ENCODE peak calls at places on chromosomes 13 and 19, in six cellular contexts. Y is AG10803; H is left lung; G is glutamatergic neuron; F is Ammon's horn; B is stimulated activated CD8-positive, alpha-beta memory T cell treated with anti-CD3 and anti-CD28 coated beads, Interleukin-12 subunit alpha, Interleukin-12 subunit beta, amount 100 ng/mL, for 1 hour. C is an unnamed sample.

GRCh38 chr13:36766295-36766694 is 52.7 kb upstream of the RFXAP start:
- DNase-seq in B (no peak), F (no peak), G (no peak), Y (peak; percentile 48), H (peak; percentile 39), C (no peak)

GRCh38 chr13:68727165-68727564 is 1380.5 kb upstream of the ATXN8OS start:
- DNase-seq in Y (no peak), H (no peak), G (no peak), F (peak; percentile 59), B (no peak), C (no peak)

GRCh38 chr19:38834590-38834989 is 3.0 kb upstream of the ECH1 start:
- DNase-seq in B (no peak), F (no peak), G (no peak), H (no peak), Y (no peak), C (no peak)

GRCh38 chr19:53971608-53972007 is 8.9 kb downstream of the CACNG8 start:
- DNase-seq in F (no peak), Y (no peak), G (no peak), H (peak; percentile 40), B (no peak), C (no peak)

GRCh38 chr19:42553292-42554045 is 25.2 kb upstream of the CEACAM1 start:
- DNase-seq in H (peak; percentile 51), G (no peak), F (peak; percentile 45), B (no peak), Y (peak; percentile 90), C (no peak)

GRCh38 chr19:9913237-9914000 is 22.9 kb downstream of the OLFM2 start:
- DNase-seq in B (no peak), G (peak; percentile 47), Y (no peak), H (no peak), F (no peak), C (peak; percentile 29)

GRCh38 chr13:43787998-43788397 is 1.2 kb upstream of the ENOX1 start:
- DNase-seq in H (no peak), B (no peak), G (peak; percentile 30), Y (peak; percentile 49), F (peak; percentile 55), C (peak; percentile 27)

GRCh38 chr19:6820237-6820636 is 47.7 kb downstream of the VAV1 start:
- DNase-seq in B (no peak), Y (no peak), H (no peak), G (no peak), F (no peak), C (no peak)

GRCh38 chr19:18774107-18774506 is 17.0 kb downstream of the COMP start:
- DNase-seq in F (no peak), B (no peak), G (no peak), H (no peak), Y (no peak), C (no peak)

GRCh38 chr13:103406967-103407366 is 340.8 kb upstream of the SLC10A2 start:
- DNase-seq in G (no peak), H (no peak), B (no peak), F (no peak), Y (no peak), C (no peak)

GRCh38 chr19:873084-874019 is 13.9 kb downstream of the CFD start:
- DNase-seq in H (no peak), B (peak; percentile 56), G (peak; percentile 55), Y (peak; percentile 72), F (no peak), C (no peak)

GRCh38 chr19:13646758-13647157 is 117.6 kb upstream of the MRI1 start:
- DNase-seq in H (no peak), Y (no peak), F (no peak), G (no peak), B (no peak), C (no peak)

GRCh38 chr13:25371608-25372274 is at the start of gene ATP8A2:
- DNase-seq in Y (no peak), H (no peak), F (no peak), G (peak; percentile 65), B (no peak), C (no peak)

GRCh38 chr19:27776020-27776419 is 1436.9 kb downstream of the UQCRFS1 start:
- DNase-seq in Y (peak; percentile 40), H (no peak), B (no peak), G (no peak), F (no peak), C (no peak)

GRCh38 chr13:80010286-80010831 is 330.6 kb downstream of the SPRY2 start:
- DNase-seq in F (peak; percentile 85), H (no peak), G (no peak), B (no peak), Y (no peak), C (no peak)

GRCh38 chr13:93549326-93549855 is 322.8 kb downstream of the GPC6 start:
- DNase-seq in H (no peak), F (no peak), B (no peak), Y (no peak), G (no peak), C (no peak)

GRCh38 chr13:30006246-30006645 is 155.8 kb upstream of the UBL3 start:
- DNase-seq in H (no peak), Y (no peak), F (no peak), G (no peak), B (no peak), C (no peak)

GRCh38 chr13:102394158-102395053 is 7.4 kb downstream of the FGF14 start:
- DNase-seq in H (peak; percentile 94), B (peak; percentile 96), G (peak; percentile 97), Y (peak; percentile 73), F (peak; percentile 89), C (peak; percentile 94)

GRCh38 chr13:104043184-104043583 is 977.0 kb upstream of the SLC10A2 start:
- DNase-seq in H (no peak), Y (no peak), G (no peak), B (no peak), F (peak; percentile 7), C (no peak)

GRCh38 chr19:43525836-43526771 is 897 bp downstream of the ETHE1 start:
- DNase-seq in Y (no peak), F (no peak), G (peak; percentile 36), B (no peak), H (no peak), C (no peak)

GRCh38 chr13:66210677-66211076 is 1019.5 kb downstream of the PCDH9 start:
- DNase-seq in F (no peak), B (no peak), Y (peak; percentile 69), G (no peak), H (no peak), C (no peak)

GRCh38 chr13:30735025-30735967 is at the start of gene ALOX5AP:
- DNase-seq in G (no peak), Y (no peak), B (no peak), H (peak; percentile 43), F (no peak), C (no peak)

GRCh38 chr19:18437481-18438330 is at the start of gene ISYNA1:
- DNase-seq in H (no peak), G (peak; percentile 62), B (peak; percentile 35), F (no peak), Y (no peak), C (peak; percentile 36)

GRCh38 chr13:36879218-36879938 is 40.7 kb downstream of the SMAD9 start:
- DNase-seq in H (peak; percentile 40), F (no peak), B (no peak), Y (no peak), G (no peak), C (no peak)

GRCh38 chr19:9958451-9958850 is 22.1 kb upstream of the OLFM2 start:
- DNase-seq in B (no peak), H (no peak), F (no peak), G (no peak), Y (peak; percentile 99), C (no peak)

GRCh38 chr13:63731896-63732295 is 2316.2 kb upstream of the PCDH20 start:
- DNase-seq in F (no peak), B (no peak), H (no peak), Y (no peak), G (no peak), C (no peak)

GRCh38 chr13:95235944-95236343 is 65.3 kb downstream of the ABCC4 start:
- DNase-seq in Y (no peak), F (no peak), H (peak; percentile 54), B (no peak), G (no peak), C (no peak)

GRCh38 chr13:72221276-72221962 is 354.4 kb upstream of the DACH1 start:
- DNase-seq in B (no peak), H (no peak), Y (no peak), G (peak; percentile 48), F (no peak), C (peak; percentile 30)

GRCh38 chr13:25352230-25352629 is 19.5 kb upstream of the ATP8A2 start:
- DNase-seq in G (no peak), Y (no peak), H (no peak), B (no peak), F (no peak), C (peak; percentile 38)

GRCh38 chr13:34372581-34372980 is 554.6 kb downstream of the RFC3 start:
- DNase-seq in G (no peak), B (no peak), Y (no peak), H (no peak), F (no peak), C (no peak)

C was measured in NCI-H524.